ENCODE peak calls at places on chromosomes 6 and 20, in five cellular contexts. One of them, this sample, is unnamed.

GRCh38 chr6:68638225-68638900 is 3.3 kb downstream of the ADGRB3 start:
- DNase-seq in ELR: peak; percentile 47
- DNase-seq in activated CD4-positive, alpha-beta T cell treated with anti-CD3 and anti-CD28 coated beads, Interleukin-2, amount 50 U/mL, for 48 hours: peak; percentile 38
- DNase-seq in adrenal gland: peak; percentile 81
- DNase-seq in epithelial cell of esophagus: peak; percentile 64
- DNase-seq in this sample: peak; percentile 23

GRCh38 chr6:132365319-132365907 is 35.9 kb downstream of the MOXD1 start:
- DNase-seq in activated CD4-positive, alpha-beta T cell treated with anti-CD3 and anti-CD28 coated beads, Interleukin-2, amount 50 U/mL, for 48 hours: no peak
- DNase-seq in adrenal gland: peak; percentile 55
- DNase-seq in ELR: no peak
- DNase-seq in epithelial cell of esophagus: no peak
- DNase-seq in this sample: no peak

GRCh38 chr6:40950986-40951730 is 87.9 kb downstream of the UNC5CL start:
- DNase-seq in ELR: peak; percentile 72
- DNase-seq in epithelial cell of esophagus: peak; percentile 70
- DNase-seq in adrenal gland: no peak
- DNase-seq in activated CD4-positive, alpha-beta T cell treated with anti-CD3 and anti-CD28 coated beads, Interleukin-2, amount 50 U/mL, for 48 hours: no peak
- DNase-seq in this sample: no peak

GRCh38 chr6:100740439-100740838 is 140.7 kb downstream of the ASCC3 start:
- DNase-seq in activated CD4-positive, alpha-beta T cell treated with anti-CD3 and anti-CD28 coated beads, Interleukin-2, amount 50 U/mL, for 48 hours: no peak
- DNase-seq in adrenal gland: no peak
- DNase-seq in ELR: no peak
- DNase-seq in epithelial cell of esophagus: no peak
- DNase-seq in this sample: no peak

GRCh38 chr6:116779569-116780164 is 14.1 kb upstream of the FAM162B start:
- DNase-seq in activated CD4-positive, alpha-beta T cell treated with anti-CD3 and anti-CD28 coated beads, Interleukin-2, amount 50 U/mL, for 48 hours: no peak
- DNase-seq in adrenal gland: no peak
- DNase-seq in epithelial cell of esophagus: peak; percentile 36
- DNase-seq in ELR: peak; percentile 73
- DNase-seq in this sample: no peak

GRCh38 chr6:80197474-80197873 is 91.0 kb downstream of the BCKDHB start:
- DNase-seq in ELR: no peak
- DNase-seq in epithelial cell of esophagus: no peak
- DNase-seq in adrenal gland: no peak
- DNase-seq in activated CD4-positive, alpha-beta T cell treated with anti-CD3 and anti-CD28 coated beads, Interleukin-2, amount 50 U/mL, for 48 hours: no peak
- DNase-seq in this sample: no peak

GRCh38 chr6:142357879-142358278 is 56.1 kb downstream of the ADGRG6 start:
- DNase-seq in ELR: peak; percentile 26
- DNase-seq in adrenal gland: no peak
- DNase-seq in epithelial cell of esophagus: no peak
- DNase-seq in activated CD4-positive, alpha-beta T cell treated with anti-CD3 and anti-CD28 coated beads, Interleukin-2, amount 50 U/mL, for 48 hours: no peak
- DNase-seq in this sample: no peak

GRCh38 chr6:104909140-104909525 is 47.8 kb upstream of the LIN28B start:
- DNase-seq in adrenal gland: no peak
- DNase-seq in ELR: no peak
- DNase-seq in epithelial cell of esophagus: peak; percentile 71
- DNase-seq in activated CD4-positive, alpha-beta T cell treated with anti-CD3 and anti-CD28 coated beads, Interleukin-2, amount 50 U/mL, for 48 hours: no peak
- DNase-seq in this sample: no peak

GRCh38 chr6:133101790-133102189 is 139.4 kb upstream of the EYA4 start:
- DNase-seq in adrenal gland: no peak
- DNase-seq in epithelial cell of esophagus: no peak
- DNase-seq in ELR: peak; percentile 50
- DNase-seq in activated CD4-positive, alpha-beta T cell treated with anti-CD3 and anti-CD28 coated beads, Interleukin-2, amount 50 U/mL, for 48 hours: no peak
- DNase-seq in this sample: no peak

GRCh38 chr6:85756982-85757381 is 114.3 kb upstream of the SYNCRIP start:
- DNase-seq in activated CD4-positive, alpha-beta T cell treated with anti-CD3 and anti-CD28 coated beads, Interleukin-2, amount 50 U/mL, for 48 hours: no peak
- DNase-seq in adrenal gland: no peak
- DNase-seq in epithelial cell of esophagus: peak; percentile 44
- DNase-seq in ELR: peak; percentile 54
- DNase-seq in this sample: no peak

GRCh38 chr20:47054506-47054905 is 159.9 kb downstream of the EYA2 start:
- DNase-seq in ELR: no peak
- DNase-seq in adrenal gland: no peak
- DNase-seq in activated CD4-positive, alpha-beta T cell treated with anti-CD3 and anti-CD28 coated beads, Interleukin-2, amount 50 U/mL, for 48 hours: no peak
- DNase-seq in epithelial cell of esophagus: no peak
- DNase-seq in this sample: no peak

GRCh38 chr20:1654994-1655393 is 2.6 kb downstream of the SIRPG start:
- DNase-seq in ELR: no peak
- DNase-seq in adrenal gland: no peak
- DNase-seq in epithelial cell of esophagus: no peak
- DNase-seq in activated CD4-positive, alpha-beta T cell treated with anti-CD3 and anti-CD28 coated beads, Interleukin-2, amount 50 U/mL, for 48 hours: no peak
- DNase-seq in this sample: no peak

GRCh38 chr6:119957195-119957594 is 607.6 kb upstream of the MAN1A1 start:
- DNase-seq in epithelial cell of esophagus: no peak
- DNase-seq in activated CD4-positive, alpha-beta T cell treated with anti-CD3 and anti-CD28 coated beads, Interleukin-2, amount 50 U/mL, for 48 hours: no peak
- DNase-seq in adrenal gland: no peak
- DNase-seq in ELR: no peak
- DNase-seq in this sample: no peak

GRCh38 chr6:30615219-30615957 is 1.7 kb downstream of the PPP1R10 start:
- DNase-seq in adrenal gland: no peak
- DNase-seq in activated CD4-positive, alpha-beta T cell treated with anti-CD3 and anti-CD28 coated beads, Interleukin-2, amount 50 U/mL, for 48 hours: no peak
- DNase-seq in ELR: peak; percentile 91
- DNase-seq in epithelial cell of esophagus: peak; percentile 67
- DNase-seq in this sample: peak; percentile 41

GRCh38 chr20:45293041-45294002 is 13.3 kb upstream of the RBPJL start:
- DNase-seq in activated CD4-positive, alpha-beta T cell treated with anti-CD3 and anti-CD28 coated beads, Interleukin-2, amount 50 U/mL, for 48 hours: peak; percentile 92
- DNase-seq in epithelial cell of esophagus: peak; percentile 60
- DNase-seq in adrenal gland: peak; percentile 87
- DNase-seq in ELR: peak; percentile 89
- DNase-seq in this sample: peak; percentile 89

GRCh38 chr20:24828992-24829648 is 119.9 kb upstream of the CST7 start:
- DNase-seq in adrenal gland: no peak
- DNase-seq in activated CD4-positive, alpha-beta T cell treated with anti-CD3 and anti-CD28 coated beads, Interleukin-2, amount 50 U/mL, for 48 hours: no peak
- DNase-seq in ELR: no peak
- DNase-seq in epithelial cell of esophagus: no peak
- DNase-seq in this sample: no peak

GRCh38 chr6:89989742-89990141 is 95.5 kb downstream of the GJA10 start:
- DNase-seq in ELR: no peak
- DNase-seq in activated CD4-positive, alpha-beta T cell treated with anti-CD3 and anti-CD28 coated beads, Interleukin-2, amount 50 U/mL, for 48 hours: no peak
- DNase-seq in adrenal gland: no peak
- DNase-seq in epithelial cell of esophagus: no peak
- DNase-seq in this sample: no peak

GRCh38 chr6:160132297-160132637 is 10.7 kb downstream of the SLC22A1 start:
- DNase-seq in activated CD4-positive, alpha-beta T cell treated with anti-CD3 and anti-CD28 coated beads, Interleukin-2, amount 50 U/mL, for 48 hours: no peak
- DNase-seq in ELR: no peak
- DNase-seq in epithelial cell of esophagus: no peak
- DNase-seq in adrenal gland: no peak
- DNase-seq in this sample: no peak

GRCh38 chr20:11553603-11554002 is 364.1 kb upstream of the BTBD3 start:
- DNase-seq in ELR: peak; percentile 19
- DNase-seq in epithelial cell of esophagus: peak; percentile 29
- DNase-seq in adrenal gland: no peak
- DNase-seq in activated CD4-positive, alpha-beta T cell treated with anti-CD3 and anti-CD28 coated beads, Interleukin-2, amount 50 U/mL, for 48 hours: no peak
- DNase-seq in this sample: no peak

GRCh38 chr20:57060407-57061057 is 205.9 kb downstream of the BMP7 start:
- DNase-seq in adrenal gland: no peak
- DNase-seq in ELR: peak; percentile 80
- DNase-seq in epithelial cell of esophagus: peak; percentile 42
- DNase-seq in activated CD4-positive, alpha-beta T cell treated with anti-CD3 and anti-CD28 coated beads, Interleukin-2, amount 50 U/mL, for 48 hours: no peak
- DNase-seq in this sample: no peak

GRCh38 chr6:52360601-52361346 is 1.2 kb upstream of the PAQR8 start:
- DNase-seq in adrenal gland: no peak
- DNase-seq in activated CD4-positive, alpha-beta T cell treated with anti-CD3 and anti-CD28 coated beads, Interleukin-2, amount 50 U/mL, for 48 hours: no peak
- DNase-seq in ELR: no peak
- DNase-seq in epithelial cell of esophagus: peak; percentile 58
- DNase-seq in this sample: peak; percentile 34

GRCh38 chr20:46641424-46641823 is 9.8 kb downstream of the SLC13A3 start:
- DNase-seq in epithelial cell of esophagus: no peak
- DNase-seq in adrenal gland: no peak
- DNase-seq in activated CD4-positive, alpha-beta T cell treated with anti-CD3 and anti-CD28 coated beads, Interleukin-2, amount 50 U/mL, for 48 hours: no peak
- DNase-seq in ELR: no peak
- DNase-seq in this sample: no peak